ENCODE peak calls at places on chromosomes 3 and 15, in eight cellular contexts. D, C, K, O, G, F, T and N are unnamed samples.

GRCh38 chr3:120302361-120302760 is 17.3 kb upstream of the GPR156 start:
- DNase-seq in D (no peak), C (no peak), K (peak; percentile 64), O (no peak), G (peak; percentile 44), F (no peak), T (no peak), N (no peak)

GRCh38 chr15:70077436-70077835 is 20.3 kb downstream of the TLE3 start:
- DNase-seq in D (no peak), C (peak; percentile 40), K (no peak), O (peak; percentile 65), G (no peak), F (no peak), T (no peak), N (no peak)

GRCh38 chr3:12655701-12656100 is 8.2 kb downstream of the RAF1 start:
- DNase-seq in D (no peak), C (no peak), K (no peak), O (no peak), G (no peak), F (no peak), T (no peak), N (no peak)

GRCh38 chr3:178900244-178900643 is 171.4 kb downstream of the ZMAT3 start:
- DNase-seq in D (no peak), C (no peak), K (no peak), O (no peak), G (no peak), F (no peak), T (no peak), N (no peak)

GRCh38 chr15:100714749-100715342 is 112.5 kb downstream of the ASB7 start:
- DNase-seq in D (no peak), C (no peak), K (no peak), O (no peak), G (no peak), F (no peak), T (no peak), N (peak; percentile 35)

GRCh38 chr15:48221885-48222284 is 15.8 kb downstream of the SLC12A1 start:
- DNase-seq in D (no peak), C (no peak), K (no peak), O (no peak), G (no peak), F (no peak), T (no peak), N (no peak)

GRCh38 chr3:39267631-39268553 is 11.9 kb downstream of the CX3CR1 start:
- DNase-seq in D (no peak), C (no peak), K (no peak), O (no peak), G (no peak), F (no peak), T (no peak), N (no peak)

GRCh38 chr3:46865034-46865507 is 1.8 kb upstream of the MYL3 start:
- DNase-seq in D (no peak), C (peak; percentile 68), K (peak; percentile 88), O (peak; percentile 79), G (peak; percentile 73), F (no peak), T (no peak), N (no peak)

GRCh38 chr15:72925661-72926060 is 126.6 kb upstream of the NEO1 start:
- DNase-seq in D (no peak), C (no peak), K (no peak), O (no peak), G (no peak), F (no peak), T (no peak), N (no peak)

GRCh38 chr15:25243800-25244097 is 195.1 kb downstream of the UBE3A start:
- DNase-seq in D (no peak), C (peak; percentile 4), K (no peak), O (peak; percentile 1), G (no peak), F (no peak), T (peak; percentile 2), N (peak; percentile 60)

GRCh38 chr3:23800731-23801130 is 5.0 kb upstream of the UBE2E1 start:
- DNase-seq in D (no peak), C (no peak), K (peak; percentile 52), O (no peak), G (peak; percentile 65), F (no peak), T (no peak), N (no peak)

GRCh38 chr3:142694225-142694624 is 29.6 kb upstream of the TRPC1 start:
- DNase-seq in D (no peak), C (no peak), K (no peak), O (no peak), G (no peak), F (no peak), T (no peak), N (no peak)

GRCh38 chr3:71442648-71443047 is 140.9 kb downstream of the FOXP1 start:
- DNase-seq in D (no peak), C (no peak), K (no peak), O (no peak), G (no peak), F (no peak), T (no peak), N (no peak)

GRCh38 chr3:108060331-108060730 is 30.5 kb downstream of the CD47 start:
- DNase-seq in D (peak; percentile 62), C (no peak), K (no peak), O (no peak), G (peak; percentile 55), F (no peak), T (no peak), N (no peak)

GRCh38 chr3:30198162-30198561 is 408.2 kb upstream of the TGFBR2 start:
- DNase-seq in D (no peak), C (no peak), K (peak; percentile 47), O (no peak), G (no peak), F (no peak), T (no peak), N (no peak)

GRCh38 chr3:196055683-196056270 is 26.1 kb downstream of the TFRC start:
- DNase-seq in D (no peak), C (no peak), K (peak; percentile 21), O (peak; percentile 76), G (peak; percentile 39), F (no peak), T (no peak), N (no peak)

GRCh38 chr15:99090938-99091337 is 13.9 kb upstream of the SYNM start:
- DNase-seq in D (no peak), C (no peak), K (no peak), O (peak; percentile 89), G (no peak), F (no peak), T (no peak), N (no peak)

GRCh38 chr3:22537560-22537959 is 665.6 kb upstream of the UBE2E2 start:
- DNase-seq in D (no peak), C (no peak), K (no peak), O (no peak), G (no peak), F (no peak), T (no peak), N (no peak)

GRCh38 chr3:188294113-188294512 is 140.2 kb downstream of the LPP start:
- DNase-seq in D (no peak), C (no peak), K (no peak), O (no peak), G (peak; percentile 52), F (no peak), T (no peak), N (no peak)

GRCh38 chr3:195257454-195258448 is 13.2 kb downstream of the XXYLT1 start:
- DNase-seq in D (no peak), C (no peak), K (no peak), O (no peak), G (peak; percentile 57), F (no peak), T (no peak), N (no peak)

GRCh38 chr3:99534951-99535704 is 103.3 kb upstream of the COL8A1 start:
- DNase-seq in D (peak; percentile 85), C (no peak), K (peak; percentile 83), O (no peak), G (peak; percentile 90), F (no peak), T (no peak), N (no peak)

DNA sequence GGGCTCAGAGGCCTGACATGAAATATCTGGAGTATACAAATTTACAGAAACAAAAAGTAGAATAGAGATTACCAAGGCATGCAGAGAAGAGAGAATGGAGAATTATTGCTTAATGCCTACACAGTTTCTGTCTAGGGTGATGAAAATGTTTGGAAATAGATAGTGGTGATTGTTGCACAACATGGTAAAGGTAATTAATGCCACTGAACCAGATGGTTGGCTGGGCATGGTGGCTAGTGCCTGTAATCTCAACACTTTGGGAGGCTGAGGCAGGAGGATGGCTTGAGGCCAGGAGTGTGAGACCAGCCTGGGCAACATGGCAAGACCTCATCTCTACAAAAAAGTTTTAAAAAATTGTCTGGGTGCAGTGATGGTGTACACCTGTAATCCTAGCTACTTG is 46.6 kb upstream of the OSBPL11 start:
- DNase-seq in D (no peak), C (no peak), K (no peak), O (no peak), G (no peak), F (no peak), T (no peak), N (no peak)
- H3K4me3 ChIP-seq in D (no peak overlapping the region), C (no peak overlapping the region), K (no peak overlapping the region), O (no peak overlapping the region), G (no peak overlapping the region), F (no peak overlapping the region), T (no peak overlapping the region), N (no peak overlapping the region)

GRCh38 chr3:174945276-174945675 is 86.1 kb downstream of the NAALADL2 start:
- DNase-seq in D (no peak), C (no peak), K (no peak), O (no peak), G (no peak), F (no peak), T (no peak), N (no peak)
- H3K27ac ChIP-seq in D (no peak overlapping the region), C (no peak overlapping the region), K (no peak overlapping the region), O (no peak overlapping the region), G (no peak overlapping the region), F (no peak overlapping the region), T (no peak overlapping the region), N (no peak overlapping the region)

DNA sequence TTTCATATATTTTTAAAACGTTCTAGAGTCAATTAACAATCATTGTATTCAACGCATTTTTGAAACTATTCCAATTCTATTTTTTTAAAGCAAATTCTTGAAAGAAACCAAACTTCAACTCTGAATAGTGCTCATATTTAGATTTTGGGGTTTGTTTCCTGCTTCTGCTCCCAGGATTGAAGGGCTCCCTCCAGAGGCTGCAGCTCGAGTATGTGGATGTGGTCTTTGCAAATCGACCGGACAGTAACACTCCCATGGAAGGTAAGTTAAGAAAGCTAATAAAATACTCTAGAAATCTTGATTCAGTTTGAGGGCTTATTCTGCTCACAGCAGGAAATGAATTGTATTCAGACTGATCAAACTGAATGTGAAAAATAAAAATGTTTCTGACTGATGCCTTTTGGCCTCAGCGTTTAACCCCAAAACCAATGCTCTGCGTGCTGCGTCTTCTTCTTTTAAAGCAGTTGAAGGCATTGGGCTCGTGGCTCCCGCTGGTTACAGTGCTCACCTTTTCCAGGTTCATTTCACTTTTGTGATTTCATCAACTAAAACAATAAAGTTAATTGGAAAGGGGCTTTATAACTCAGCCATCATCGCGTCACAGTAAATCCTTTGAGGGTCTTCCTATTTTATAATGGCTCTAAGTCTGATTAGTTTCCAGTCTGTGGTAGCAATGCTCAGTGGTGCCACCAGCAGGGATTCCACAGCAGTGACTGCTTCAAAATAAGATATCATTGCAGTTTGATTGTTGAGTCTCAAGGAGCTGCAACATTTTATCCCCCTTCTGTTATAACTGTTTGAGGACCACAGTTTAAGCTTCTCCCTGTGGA is 80.1 kb downstream of the SSR3 start:
- DNase-seq in D (no peak), C (no peak), K (peak; percentile 35), O (no peak), G (peak; percentile 18), F (no peak), T (peak; percentile 17), N (no peak)
- TF ChIP-seq CTCF in D (peak; percentile 44), C (peak; percentile 48), K (peak; percentile 46), O (peak; percentile 21), G (peak; percentile 55), F (no peak), T (peak; percentile 61), N (no peak)

GRCh38 chr15:67822537-67823370 is 2.6 kb upstream of the SKOR1 start:
- DNase-seq in D (no peak), C (no peak), K (no peak), O (peak; percentile 53), G (no peak), F (no peak), T (no peak), N (no peak)
- H3K4me3 ChIP-seq in D (no peak overlapping the region), C (peak overlapping the region; percentile 43), K (no peak overlapping the region), O (peak overlapping the region; percentile 58), G (no peak overlapping the region), F (peak overlapping the region; percentile 36), T (peak overlapping the region; percentile 51), N (peak overlapping the region; percentile 54)